ENCODE peak calls at places on chromosomes 5 and 9, in ten cellular contexts. One of them, this sample, is unnamed.

GRCh38 chr5:140672455-140673186 is 755 bp downstream of the DND1 start:
- DNase-seq in endothelial cell: peak
- DNase-seq in HEK293T: no peak
- DNase-seq in fibroblast of the aortic adventitia: no peak
- DNase-seq in RCC 7860: no peak
- DNase-seq in brain microvascular endothelial cell: no peak
- DNase-seq in activated T-helper 1 cell treated with anti-CD3 and anti-CD28 coated beads, Interleukin-12 subunit alpha, Interleukin-12 subunit beta, Interleukin-2, Interleukin-4 antibody, amounts not matched to agents 30 ng/mL and 10 ng/mL and 1 ng/mL, durations not matched to agents 14 hours and 24 hours and 36 hours: no peak
- DNase-seq in NCI-H187 treated with DMSO at 0.1 percent for 48 hours: no peak
- DNase-seq in lower lobe of right lung: peak
- DNase-seq in left kidney: peak
- DNase-seq in this sample: no peak

GRCh38 chr5:133347039-133347438 is 265.3 kb downstream of the FSTL4 start:
- DNase-seq in endothelial cell: no peak
- DNase-seq in HEK293T: peak
- DNase-seq in fibroblast of the aortic adventitia: no peak
- DNase-seq in RCC 7860: no peak
- DNase-seq in brain microvascular endothelial cell: no peak
- DNase-seq in activated T-helper 1 cell treated with anti-CD3 and anti-CD28 coated beads, Interleukin-12 subunit alpha, Interleukin-12 subunit beta, Interleukin-2, Interleukin-4 antibody, amounts not matched to agents 30 ng/mL and 10 ng/mL and 1 ng/mL, durations not matched to agents 14 hours and 24 hours and 36 hours: no peak
- DNase-seq in NCI-H187 treated with DMSO at 0.1 percent for 48 hours: no peak
- DNase-seq in lower lobe of right lung: no peak
- DNase-seq in left kidney: no peak
- DNase-seq in this sample: peak

GRCh38 chr9:36793277-36793676 is 220.6 kb downstream of the MELK start:
- DNase-seq in endothelial cell: no peak
- DNase-seq in HEK293T: peak
- DNase-seq in fibroblast of the aortic adventitia: no peak
- DNase-seq in RCC 7860: no peak
- DNase-seq in brain microvascular endothelial cell: no peak
- DNase-seq in activated T-helper 1 cell treated with anti-CD3 and anti-CD28 coated beads, Interleukin-12 subunit alpha, Interleukin-12 subunit beta, Interleukin-2, Interleukin-4 antibody, amounts not matched to agents 30 ng/mL and 10 ng/mL and 1 ng/mL, durations not matched to agents 14 hours and 24 hours and 36 hours: no peak
- DNase-seq in NCI-H187 treated with DMSO at 0.1 percent for 48 hours: no peak
- DNase-seq in lower lobe of right lung: no peak
- DNase-seq in left kidney: no peak
- DNase-seq in this sample: no peak

GRCh38 chr9:99231708-99232107 is 9.6 kb downstream of the SEC61B start:
- DNase-seq in endothelial cell: peak
- DNase-seq in HEK293T: no peak
- DNase-seq in fibroblast of the aortic adventitia: no peak
- DNase-seq in RCC 7860: no peak
- DNase-seq in brain microvascular endothelial cell: no peak
- DNase-seq in activated T-helper 1 cell treated with anti-CD3 and anti-CD28 coated beads, Interleukin-12 subunit alpha, Interleukin-12 subunit beta, Interleukin-2, Interleukin-4 antibody, amounts not matched to agents 30 ng/mL and 10 ng/mL and 1 ng/mL, durations not matched to agents 14 hours and 24 hours and 36 hours: no peak
- DNase-seq in NCI-H187 treated with DMSO at 0.1 percent for 48 hours: no peak
- DNase-seq in lower lobe of right lung: no peak
- DNase-seq in left kidney: peak
- DNase-seq in this sample: peak

GRCh38 chr5:69252437-69252836 is 17.8 kb downstream of the CDK7 start:
- DNase-seq in endothelial cell: no peak
- DNase-seq in HEK293T: no peak
- DNase-seq in fibroblast of the aortic adventitia: no peak
- DNase-seq in RCC 7860: no peak
- DNase-seq in brain microvascular endothelial cell: no peak
- DNase-seq in activated T-helper 1 cell treated with anti-CD3 and anti-CD28 coated beads, Interleukin-12 subunit alpha, Interleukin-12 subunit beta, Interleukin-2, Interleukin-4 antibody, amounts not matched to agents 30 ng/mL and 10 ng/mL and 1 ng/mL, durations not matched to agents 14 hours and 24 hours and 36 hours: no peak
- DNase-seq in NCI-H187 treated with DMSO at 0.1 percent for 48 hours: no peak
- DNase-seq in lower lobe of right lung: no peak
- DNase-seq in left kidney: no peak
- DNase-seq in this sample: no peak

GRCh38 chr5:38878391-38879090 is 32.7 kb downstream of the OSMR start:
- DNase-seq in endothelial cell: no peak
- DNase-seq in HEK293T: no peak
- DNase-seq in fibroblast of the aortic adventitia: no peak
- DNase-seq in RCC 7860: no peak
- DNase-seq in brain microvascular endothelial cell: no peak
- DNase-seq in activated T-helper 1 cell treated with anti-CD3 and anti-CD28 coated beads, Interleukin-12 subunit alpha, Interleukin-12 subunit beta, Interleukin-2, Interleukin-4 antibody, amounts not matched to agents 30 ng/mL and 10 ng/mL and 1 ng/mL, durations not matched to agents 14 hours and 24 hours and 36 hours: no peak
- DNase-seq in NCI-H187 treated with DMSO at 0.1 percent for 48 hours: no peak
- DNase-seq in lower lobe of right lung: no peak
- DNase-seq in left kidney: no peak
- DNase-seq in this sample: no peak

GRCh38 chr9:74742792-74743389 is 144.8 kb downstream of the TRPM6 start:
- DNase-seq in endothelial cell: peak
- DNase-seq in HEK293T: peak
- DNase-seq in fibroblast of the aortic adventitia: peak
- DNase-seq in RCC 7860: no peak
- DNase-seq in brain microvascular endothelial cell: peak
- DNase-seq in activated T-helper 1 cell treated with anti-CD3 and anti-CD28 coated beads, Interleukin-12 subunit alpha, Interleukin-12 subunit beta, Interleukin-2, Interleukin-4 antibody, amounts not matched to agents 30 ng/mL and 10 ng/mL and 1 ng/mL, durations not matched to agents 14 hours and 24 hours and 36 hours: no peak
- DNase-seq in NCI-H187 treated with DMSO at 0.1 percent for 48 hours: no peak
- DNase-seq in lower lobe of right lung: no peak
- DNase-seq in left kidney: peak
- DNase-seq in this sample: peak

GRCh38 chr5:29853711-29854110 is 1339.8 kb upstream of the CDH6 start:
- DNase-seq in endothelial cell: no peak
- DNase-seq in HEK293T: no peak
- DNase-seq in fibroblast of the aortic adventitia: no peak
- DNase-seq in RCC 7860: no peak
- DNase-seq in brain microvascular endothelial cell: no peak
- DNase-seq in activated T-helper 1 cell treated with anti-CD3 and anti-CD28 coated beads, Interleukin-12 subunit alpha, Interleukin-12 subunit beta, Interleukin-2, Interleukin-4 antibody, amounts not matched to agents 30 ng/mL and 10 ng/mL and 1 ng/mL, durations not matched to agents 14 hours and 24 hours and 36 hours: no peak
- DNase-seq in NCI-H187 treated with DMSO at 0.1 percent for 48 hours: no peak
- DNase-seq in lower lobe of right lung: no peak
- DNase-seq in left kidney: peak
- DNase-seq in this sample: no peak

GRCh38 chr5:72305194-72306142 is 14.6 kb downstream of the MRPS27 start:
- DNase-seq in endothelial cell: no peak
- DNase-seq in HEK293T: no peak
- DNase-seq in fibroblast of the aortic adventitia: no peak
- DNase-seq in RCC 7860: no peak
- DNase-seq in brain microvascular endothelial cell: no peak
- DNase-seq in activated T-helper 1 cell treated with anti-CD3 and anti-CD28 coated beads, Interleukin-12 subunit alpha, Interleukin-12 subunit beta, Interleukin-2, Interleukin-4 antibody, amounts not matched to agents 30 ng/mL and 10 ng/mL and 1 ng/mL, durations not matched to agents 14 hours and 24 hours and 36 hours: no peak
- DNase-seq in NCI-H187 treated with DMSO at 0.1 percent for 48 hours: no peak
- DNase-seq in lower lobe of right lung: no peak
- DNase-seq in left kidney: no peak
- DNase-seq in this sample: no peak

GRCh38 chr9:20618361-20618799 is 3.9 kb downstream of the MLLT3 start:
- DNase-seq in endothelial cell: no peak
- DNase-seq in HEK293T: no peak
- DNase-seq in fibroblast of the aortic adventitia: peak
- DNase-seq in RCC 7860: peak
- DNase-seq in brain microvascular endothelial cell: peak
- DNase-seq in activated T-helper 1 cell treated with anti-CD3 and anti-CD28 coated beads, Interleukin-12 subunit alpha, Interleukin-12 subunit beta, Interleukin-2, Interleukin-4 antibody, amounts not matched to agents 30 ng/mL and 10 ng/mL and 1 ng/mL, durations not matched to agents 14 hours and 24 hours and 36 hours: no peak
- DNase-seq in NCI-H187 treated with DMSO at 0.1 percent for 48 hours: no peak
- DNase-seq in lower lobe of right lung: no peak
- DNase-seq in left kidney: peak
- DNase-seq in this sample: peak

GRCh38 chr5:162637501-162637900 is 569.9 kb downstream of the GABRG2 start:
- DNase-seq in endothelial cell: no peak
- DNase-seq in HEK293T: no peak
- DNase-seq in fibroblast of the aortic adventitia: no peak
- DNase-seq in RCC 7860: no peak
- DNase-seq in brain microvascular endothelial cell: no peak
- DNase-seq in activated T-helper 1 cell treated with anti-CD3 and anti-CD28 coated beads, Interleukin-12 subunit alpha, Interleukin-12 subunit beta, Interleukin-2, Interleukin-4 antibody, amounts not matched to agents 30 ng/mL and 10 ng/mL and 1 ng/mL, durations not matched to agents 14 hours and 24 hours and 36 hours: no peak
- DNase-seq in NCI-H187 treated with DMSO at 0.1 percent for 48 hours: no peak
- DNase-seq in lower lobe of right lung: no peak
- DNase-seq in left kidney: no peak
- DNase-seq in this sample: no peak

GRCh38 chr9:69078581-69078980 is 43.0 kb downstream of the FXN start:
- DNase-seq in endothelial cell: no peak
- DNase-seq in HEK293T: no peak
- DNase-seq in fibroblast of the aortic adventitia: peak
- DNase-seq in RCC 7860: no peak
- DNase-seq in brain microvascular endothelial cell: no peak
- DNase-seq in activated T-helper 1 cell treated with anti-CD3 and anti-CD28 coated beads, Interleukin-12 subunit alpha, Interleukin-12 subunit beta, Interleukin-2, Interleukin-4 antibody, amounts not matched to agents 30 ng/mL and 10 ng/mL and 1 ng/mL, durations not matched to agents 14 hours and 24 hours and 36 hours: no peak
- DNase-seq in NCI-H187 treated with DMSO at 0.1 percent for 48 hours: no peak
- DNase-seq in lower lobe of right lung: no peak
- DNase-seq in left kidney: no peak
- DNase-seq in this sample: no peak

GRCh38 chr9:95044731-95045508 is 272.6 kb downstream of the FANCC start:
- DNase-seq in endothelial cell: peak
- DNase-seq in HEK293T: no peak
- DNase-seq in fibroblast of the aortic adventitia: no peak
- DNase-seq in RCC 7860: no peak
- DNase-seq in brain microvascular endothelial cell: no peak
- DNase-seq in activated T-helper 1 cell treated with anti-CD3 and anti-CD28 coated beads, Interleukin-12 subunit alpha, Interleukin-12 subunit beta, Interleukin-2, Interleukin-4 antibody, amounts not matched to agents 30 ng/mL and 10 ng/mL and 1 ng/mL, durations not matched to agents 14 hours and 24 hours and 36 hours: no peak
- DNase-seq in NCI-H187 treated with DMSO at 0.1 percent for 48 hours: no peak
- DNase-seq in lower lobe of right lung: peak
- DNase-seq in left kidney: peak
- DNase-seq in this sample: no peak

GRCh38 chr9:4280605-4281004 is 19.3 kb downstream of the GLIS3 start:
- DNase-seq in endothelial cell: no peak
- DNase-seq in HEK293T: no peak
- DNase-seq in fibroblast of the aortic adventitia: no peak
- DNase-seq in RCC 7860: no peak
- DNase-seq in brain microvascular endothelial cell: no peak
- DNase-seq in activated T-helper 1 cell treated with anti-CD3 and anti-CD28 coated beads, Interleukin-12 subunit alpha, Interleukin-12 subunit beta, Interleukin-2, Interleukin-4 antibody, amounts not matched to agents 30 ng/mL and 10 ng/mL and 1 ng/mL, durations not matched to agents 14 hours and 24 hours and 36 hours: no peak
- DNase-seq in NCI-H187 treated with DMSO at 0.1 percent for 48 hours: no peak
- DNase-seq in lower lobe of right lung: no peak
- DNase-seq in left kidney: no peak
- DNase-seq in this sample: no peak

GRCh38 chr5:141874262-141874964 is 3.8 kb downstream of the PCDH1 start:
- DNase-seq in endothelial cell: no peak
- DNase-seq in HEK293T: no peak
- DNase-seq in fibroblast of the aortic adventitia: no peak
- DNase-seq in RCC 7860: no peak
- DNase-seq in brain microvascular endothelial cell: no peak
- DNase-seq in activated T-helper 1 cell treated with anti-CD3 and anti-CD28 coated beads, Interleukin-12 subunit alpha, Interleukin-12 subunit beta, Interleukin-2, Interleukin-4 antibody, amounts not matched to agents 30 ng/mL and 10 ng/mL and 1 ng/mL, durations not matched to agents 14 hours and 24 hours and 36 hours: no peak
- DNase-seq in NCI-H187 treated with DMSO at 0.1 percent for 48 hours: no peak
- DNase-seq in lower lobe of right lung: no peak
- DNase-seq in left kidney: no peak
- DNase-seq in this sample: no peak

This sample was measured in RKO.